ENCODE peak calls at places on chromosome X, in seven cellular contexts. One of them, this sample, is unnamed. For H3K4me1 and H3K27me3, the result is how much of the 10 kb centered on the place peaks cover.

GRCh38 chrX:9913041-9913440 is 54.1 kb upstream of the CLDN34 start:
- DNase-seq in IMR-90: peak
- DNase-seq in lung: no peak
- DNase-seq in astrocyte: peak
- DNase-seq in BE2C: no peak
- DNase-seq in thoracic aorta: no peak
- DNase-seq in colonic mucosa: no peak
- DNase-seq in this sample: no peak

GRCh38 chrX:68511255-68511654 is 12.4 kb downstream of the YIPF6 start:
- DNase-seq in IMR-90: peak
- DNase-seq in lung: peak
- DNase-seq in astrocyte: no peak
- DNase-seq in BE2C: peak
- DNase-seq in thoracic aorta: no peak
- DNase-seq in colonic mucosa: peak
- DNase-seq in this sample: no peak

GRCh38 chrX:9285342-9285771 is 179.5 kb upstream of the TBL1X start:
- DNase-seq in IMR-90: no peak
- DNase-seq in lung: no peak
- DNase-seq in astrocyte: no peak
- DNase-seq in BE2C: no peak
- DNase-seq in thoracic aorta: no peak
- DNase-seq in colonic mucosa: no peak
- DNase-seq in this sample: no peak

GRCh38 chrX:72621163-72621562 is 48.5 kb upstream of the HDAC8 start:
- DNase-seq in IMR-90: no peak
- DNase-seq in lung: no peak
- DNase-seq in astrocyte: no peak
- DNase-seq in BE2C: no peak
- DNase-seq in thoracic aorta: no peak
- DNase-seq in colonic mucosa: no peak
- DNase-seq in this sample: no peak

GRCh38 chrX:66602381-66602938 is 36.4 kb downstream of the EDA2R start:
- DNase-seq in IMR-90: no peak
- DNase-seq in lung: no peak
- DNase-seq in astrocyte: no peak
- DNase-seq in BE2C: no peak
- DNase-seq in thoracic aorta: no peak
- DNase-seq in colonic mucosa: no peak
- DNase-seq in this sample: no peak

GRCh38 chrX:79084923-79085322 is 59.6 kb upstream of the GPR174 start:
- DNase-seq in IMR-90: no peak
- DNase-seq in lung: no peak
- DNase-seq in astrocyte: no peak
- DNase-seq in BE2C: no peak
- DNase-seq in thoracic aorta: no peak
- DNase-seq in colonic mucosa: no peak
- DNase-seq in this sample: no peak

GRCh38 chrX:108097380-108097779 is 5.8 kb downstream of the ATG4A start:
- DNase-seq in IMR-90: peak
- DNase-seq in lung: no peak
- DNase-seq in astrocyte: no peak
- DNase-seq in BE2C: no peak
- DNase-seq in thoracic aorta: no peak
- DNase-seq in colonic mucosa: no peak
- DNase-seq in this sample: no peak

GRCh38 chrX:44012484-44013096 is 39.4 kb upstream of the NDP start:
- DNase-seq in IMR-90: peak
- DNase-seq in lung: peak
- DNase-seq in astrocyte: peak
- DNase-seq in BE2C: no peak
- DNase-seq in thoracic aorta: peak
- DNase-seq in colonic mucosa: no peak
- DNase-seq in this sample: no peak

GRCh38 chrX:43345166-43345565 is 310.9 kb upstream of the MAOA start:
- DNase-seq in IMR-90: no peak
- DNase-seq in lung: no peak
- DNase-seq in astrocyte: no peak
- DNase-seq in BE2C: no peak
- DNase-seq in thoracic aorta: no peak
- DNase-seq in colonic mucosa: no peak
- DNase-seq in this sample: no peak

GRCh38 chrX:23964177-23964576 is 56.4 kb downstream of the CXorf58 start:
- DNase-seq in IMR-90: no peak
- DNase-seq in lung: no peak
- DNase-seq in astrocyte: no peak
- DNase-seq in BE2C: no peak
- DNase-seq in thoracic aorta: no peak
- DNase-seq in colonic mucosa: no peak
- DNase-seq in this sample: no peak

GRCh38 chrX:139750390-139750789 is 42.4 kb upstream of the MCF2 start:
- DNase-seq in IMR-90: peak
- DNase-seq in lung: no peak
- DNase-seq in astrocyte: peak
- DNase-seq in BE2C: no peak
- DNase-seq in thoracic aorta: no peak
- DNase-seq in colonic mucosa: no peak
- DNase-seq in this sample: no peak

GRCh38 chrX:110966046-110966445 is 129.9 kb upstream of the PAK3 start:
- DNase-seq in IMR-90: no peak
- DNase-seq in lung: no peak
- DNase-seq in astrocyte: no peak
- DNase-seq in BE2C: no peak
- DNase-seq in thoracic aorta: no peak
- DNase-seq in colonic mucosa: no peak
- DNase-seq in this sample: no peak

GRCh38 chrX:40098264-40099045 is 697 bp upstream of the BCOR start:
- DNase-seq in IMR-90: no peak
- DNase-seq in lung: no peak
- DNase-seq in astrocyte: no peak
- DNase-seq in BE2C: peak
- DNase-seq in thoracic aorta: no peak
- DNase-seq in colonic mucosa: peak
- DNase-seq in this sample: peak

GRCh38 chrX:93454509-93454908 is 218.9 kb downstream of the NAP1L3 start:
- DNase-seq in IMR-90: no peak
- DNase-seq in lung: no peak
- DNase-seq in astrocyte: no peak
- DNase-seq in BE2C: no peak
- DNase-seq in thoracic aorta: no peak
- DNase-seq in colonic mucosa: no peak
- DNase-seq in this sample: no peak

GRCh38 chrX:149610511-149610910 is 15.4 kb upstream of the HSFX2 start:
- DNase-seq in IMR-90: no peak
- DNase-seq in lung: no peak
- DNase-seq in astrocyte: no peak
- DNase-seq in BE2C: no peak
- DNase-seq in thoracic aorta: no peak
- DNase-seq in colonic mucosa: no peak
- DNase-seq in this sample: no peak

GRCh38 chrX:150692837-150693781 is at the start of gene MTMR1:
- DNase-seq in IMR-90: no peak
- DNase-seq in lung: no peak
- DNase-seq in astrocyte: no peak
- DNase-seq in BE2C: peak
- DNase-seq in thoracic aorta: no peak
- DNase-seq in colonic mucosa: peak
- DNase-seq in this sample: peak

GRCh38 chrX:8743126-8743732 is 11.3 kb upstream of the ANOS1 start:
- DNase-seq in IMR-90: peak
- DNase-seq in lung: peak
- DNase-seq in astrocyte: no peak
- DNase-seq in BE2C: peak
- DNase-seq in thoracic aorta: no peak
- DNase-seq in colonic mucosa: peak
- DNase-seq in this sample: peak

GRCh38 chrX:9899640-9900075 is 67.5 kb upstream of the CLDN34 start:
- DNase-seq in IMR-90: peak
- DNase-seq in lung: no peak
- DNase-seq in astrocyte: peak
- DNase-seq in BE2C: no peak
- DNase-seq in thoracic aorta: no peak
- DNase-seq in colonic mucosa: no peak
- DNase-seq in this sample: no peak

GRCh38 chrX:132532955-132533354 is 44.1 kb upstream of the MBNL3 start:
- DNase-seq in IMR-90: peak
- DNase-seq in lung: no peak
- DNase-seq in astrocyte: peak
- DNase-seq in BE2C: no peak
- DNase-seq in thoracic aorta: no peak
- DNase-seq in colonic mucosa: no peak
- DNase-seq in this sample: no peak

GRCh38 chrX:54479471-54480122 is 16.4 kb downstream of the FGD1 start:
- DNase-seq in IMR-90: no peak
- DNase-seq in lung: no peak
- DNase-seq in astrocyte: no peak
- DNase-seq in BE2C: peak
- DNase-seq in thoracic aorta: no peak
- DNase-seq in colonic mucosa: no peak
- DNase-seq in this sample: peak

GRCh38 chrX:129743835-129744234 is 5.1 kb downstream of the XPNPEP2 start:
- DNase-seq in IMR-90: no peak
- DNase-seq in lung: no peak
- DNase-seq in astrocyte: no peak
- DNase-seq in BE2C: no peak
- DNase-seq in thoracic aorta: no peak
- DNase-seq in colonic mucosa: no peak
- DNase-seq in this sample: no peak

GRCh38 chrX:135531813-135532212 is 11.4 kb downstream of the INTS6L start:
- DNase-seq in IMR-90: no peak
- DNase-seq in lung: no peak
- DNase-seq in astrocyte: no peak
- DNase-seq in BE2C: no peak
- DNase-seq in thoracic aorta: no peak
- DNase-seq in colonic mucosa: no peak
- DNase-seq in this sample: no peak

GRCh38 chrX:57172544-57172943 is 35.3 kb upstream of the SPIN2A start:
- DNase-seq in IMR-90: no peak
- DNase-seq in lung: no peak
- DNase-seq in astrocyte: no peak
- DNase-seq in BE2C: no peak
- DNase-seq in thoracic aorta: no peak
- DNase-seq in colonic mucosa: no peak
- DNase-seq in this sample: peak

DNA sequence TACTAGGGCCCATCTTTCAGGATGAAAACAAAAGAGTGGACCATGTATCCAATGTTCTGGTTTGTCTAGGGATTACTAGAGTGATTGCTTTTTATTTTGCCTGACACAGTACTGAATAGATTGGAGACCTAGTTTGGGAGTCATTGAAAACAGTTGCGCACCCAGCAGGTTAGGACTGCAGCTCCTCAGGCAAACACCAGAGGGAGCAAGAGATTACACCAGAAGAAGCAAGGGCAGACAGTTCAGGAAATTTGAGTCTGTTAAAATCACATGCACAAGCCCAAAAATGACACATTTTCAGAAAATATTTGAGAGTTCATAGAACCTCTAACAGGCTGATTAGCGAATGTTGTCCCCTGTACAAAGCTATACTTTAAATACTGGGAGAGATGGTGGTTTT is 55.6 kb downstream of the CYLC1 start:
- DNase-seq in IMR-90: peak
- DNase-seq in lung: no peak
- DNase-seq in astrocyte: no peak
- DNase-seq in BE2C: peak
- DNase-seq in thoracic aorta: no peak
- DNase-seq in colonic mucosa: no peak
- DNase-seq in this sample: no peak
- TF ChIP-seq CTCF in IMR-90: peak
- TF ChIP-seq CTCF in lung: no peak
- TF ChIP-seq CTCF in astrocyte: peak
- TF ChIP-seq CTCF in BE2C: peak
- TF ChIP-seq CTCF in thoracic aorta: no peak
- TF ChIP-seq CTCF in colonic mucosa: peak
- TF ChIP-seq CTCF in this sample: peak

GRCh38 chrX:56120242-56120641 is 111.9 kb upstream of the KLF8 start:
- DNase-seq in IMR-90: no peak
- DNase-seq in lung: no peak
- DNase-seq in astrocyte: no peak
- DNase-seq in BE2C: no peak
- DNase-seq in thoracic aorta: no peak
- DNase-seq in colonic mucosa: no peak
- DNase-seq in this sample: no peak
- H3K4me1 ChIP-seq in IMR-90: under half
- H3K4me1 ChIP-seq in lung: under half
- H3K4me1 ChIP-seq in astrocyte: under half
- H3K4me1 ChIP-seq in BE2C: under half
- H3K4me1 ChIP-seq in thoracic aorta: under half
- H3K4me1 ChIP-seq in colonic mucosa: under half
- H3K4me1 ChIP-seq in this sample: under half

DNA sequence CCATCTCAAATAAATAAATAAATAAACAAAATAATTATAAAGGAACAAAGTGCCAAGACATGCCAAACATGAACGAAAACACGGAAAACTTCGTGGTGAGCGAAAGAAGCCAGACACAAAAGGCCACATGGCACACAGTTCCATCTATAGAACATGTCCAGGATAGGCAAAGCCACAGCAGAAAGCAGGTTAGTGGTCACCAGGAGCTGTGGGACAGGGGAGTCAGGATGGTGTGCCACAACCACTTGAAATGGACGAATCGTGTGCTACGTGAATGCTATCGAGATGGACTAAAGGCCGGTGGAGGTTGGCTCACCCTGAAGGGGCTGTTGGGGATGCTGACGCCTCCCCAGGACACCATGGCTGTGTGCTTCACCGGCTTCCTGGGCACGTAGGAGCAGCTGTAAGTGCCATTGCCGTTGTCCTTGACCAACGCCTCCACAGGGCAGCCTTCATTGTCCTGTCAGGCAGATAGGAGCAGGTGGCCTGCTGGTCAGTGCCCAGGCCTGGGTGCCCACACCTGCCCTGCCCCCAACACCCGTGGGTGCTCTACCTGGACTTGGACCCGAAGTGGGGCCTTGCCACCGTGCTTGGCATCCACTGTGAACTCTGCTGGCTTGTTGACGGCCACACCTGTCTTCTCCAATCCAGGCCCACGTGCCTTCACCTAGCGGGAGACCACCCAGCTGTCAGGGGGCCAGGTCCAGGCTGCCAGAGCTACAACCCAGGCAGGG is 10.6 kb downstream of the FLNA start:
- DNase-seq in IMR-90: no peak
- DNase-seq in lung: no peak
- DNase-seq in astrocyte: no peak
- DNase-seq in BE2C: no peak
- DNase-seq in thoracic aorta: no peak
- DNase-seq in colonic mucosa: no peak
- DNase-seq in this sample: no peak
- H3K27me3 ChIP-seq in IMR-90: under half
- H3K27me3 ChIP-seq in lung: under half
- H3K27me3 ChIP-seq in astrocyte: under half
- H3K27me3 ChIP-seq in BE2C: under half
- H3K27me3 ChIP-seq in thoracic aorta: under half
- H3K27me3 ChIP-seq in colonic mucosa: under half
- H3K27me3 ChIP-seq in this sample: under half

GRCh38 chrX:12118134-12118533 is 20.1 kb upstream of the FRMPD4 start:
- DNase-seq in IMR-90: peak
- DNase-seq in lung: no peak
- DNase-seq in astrocyte: peak
- DNase-seq in BE2C: no peak
- DNase-seq in thoracic aorta: no peak
- DNase-seq in colonic mucosa: no peak
- DNase-seq in this sample: no peak

GRCh38 chrX:12113321-12113720 is 25.0 kb upstream of the FRMPD4 start:
- DNase-seq in IMR-90: peak
- DNase-seq in lung: no peak
- DNase-seq in astrocyte: peak
- DNase-seq in BE2C: no peak
- DNase-seq in thoracic aorta: no peak
- DNase-seq in colonic mucosa: no peak
- DNase-seq in this sample: no peak

GRCh38 chrX:12115377-12115776 is 22.9 kb upstream of the FRMPD4 start:
- DNase-seq in IMR-90: no peak
- DNase-seq in lung: no peak
- DNase-seq in astrocyte: no peak
- DNase-seq in BE2C: no peak
- DNase-seq in thoracic aorta: no peak
- DNase-seq in colonic mucosa: no peak
- DNase-seq in this sample: no peak
- TF ChIP-seq CTCF in IMR-90: no peak
- TF ChIP-seq CTCF in lung: no peak
- TF ChIP-seq CTCF in astrocyte: no peak
- TF ChIP-seq CTCF in BE2C: peak
- TF ChIP-seq CTCF in thoracic aorta: no peak
- TF ChIP-seq CTCF in colonic mucosa: no peak
- TF ChIP-seq CTCF in this sample: no peak

This sample was measured in thyroid gland.